ENCODE peak calls at places on chromosome 9, in four cellular contexts. One of them, this sample, is unnamed.

GRCh38 chr9:26261503-26262330 is 583.5 kb upstream of the TUSC1 start:
- DNase-seq in GM19239: no peak
- DNase-seq in AG09309: no peak
- DNase-seq in NCI-H226: peak
- DNase-seq in this sample: peak

GRCh38 chr9:123343428-123344272 is 12.3 kb upstream of the CRB2 start:
- DNase-seq in GM19239: no peak
- DNase-seq in AG09309: no peak
- DNase-seq in NCI-H226: no peak
- DNase-seq in this sample: no peak

GRCh38 chr9:128702445-128702948 is at the start of gene PKN3:
- DNase-seq in GM19239: peak
- DNase-seq in AG09309: no peak
- DNase-seq in NCI-H226: peak
- DNase-seq in this sample: peak

GRCh38 chr9:133162802-133163558 is 734 bp downstream of the GBGT1 start:
- DNase-seq in GM19239: no peak
- DNase-seq in AG09309: no peak
- DNase-seq in NCI-H226: no peak
- DNase-seq in this sample: no peak

GRCh38 chr9:94479757-94480156 is 75.1 kb upstream of the PCAT7 start:
- DNase-seq in GM19239: no peak
- DNase-seq in AG09309: no peak
- DNase-seq in NCI-H226: no peak
- DNase-seq in this sample: no peak

GRCh38 chr9:3467593-3468219 is 58.1 kb downstream of the RFX3 start:
- DNase-seq in GM19239: peak
- DNase-seq in AG09309: peak
- DNase-seq in NCI-H226: peak
- DNase-seq in this sample: peak

GRCh38 chr9:135506327-135507103 is 6.0 kb downstream of the MRPS2 start:
- DNase-seq in GM19239: no peak
- DNase-seq in AG09309: no peak
- DNase-seq in NCI-H226: peak
- DNase-seq in this sample: peak

GRCh38 chr9:92324451-92324850 is 699 bp downstream of the NOL8 start:
- DNase-seq in GM19239: no peak
- DNase-seq in AG09309: no peak
- DNase-seq in NCI-H226: no peak
- DNase-seq in this sample: no peak

GRCh38 chr9:120905794-120906248 is 20.8 kb downstream of the TRAF1 start:
- DNase-seq in GM19239: no peak
- DNase-seq in AG09309: no peak
- DNase-seq in NCI-H226: no peak
- DNase-seq in this sample: no peak

GRCh38 chr9:124481115-124481514 is 26.1 kb downstream of the NR5A1 start:
- DNase-seq in GM19239: no peak
- DNase-seq in AG09309: no peak
- DNase-seq in NCI-H226: no peak
- DNase-seq in this sample: no peak

GRCh38 chr9:71984388-71985069 is 73.1 kb downstream of the C9orf85 start:
- DNase-seq in GM19239: no peak
- DNase-seq in AG09309: peak
- DNase-seq in NCI-H226: no peak
- DNase-seq in this sample: peak

GRCh38 chr9:93060746-93061259 is 2.3 kb downstream of the SUSD3 start:
- DNase-seq in GM19239: no peak
- DNase-seq in AG09309: no peak
- DNase-seq in NCI-H226: peak
- DNase-seq in this sample: no peak

GRCh38 chr9:133533878-133534277 is 626 bp upstream of the ADAMTSL2 start:
- DNase-seq in GM19239: no peak
- DNase-seq in AG09309: no peak
- DNase-seq in NCI-H226: no peak
- DNase-seq in this sample: no peak

GRCh38 chr9:94639045-94639995 is at the start of gene FBP1:
- DNase-seq in GM19239: peak
- DNase-seq in AG09309: no peak
- DNase-seq in NCI-H226: no peak
- DNase-seq in this sample: no peak

GRCh38 chr9:122331523-122331927 is 39.3 kb upstream of the PTGS1 start:
- DNase-seq in GM19239: no peak
- DNase-seq in AG09309: no peak
- DNase-seq in NCI-H226: no peak
- DNase-seq in this sample: no peak

GRCh38 chr9:116368680-116369079 is 215.1 kb downstream of the PAPPA start:
- DNase-seq in GM19239: no peak
- DNase-seq in AG09309: no peak
- DNase-seq in NCI-H226: no peak
- DNase-seq in this sample: no peak

GRCh38 chr9:137720571-137721110 is 101.8 kb downstream of the EHMT1 start:
- DNase-seq in GM19239: no peak
- DNase-seq in AG09309: no peak
- DNase-seq in NCI-H226: no peak
- DNase-seq in this sample: peak

GRCh38 chr9:16676547-16676946 is 193.9 kb downstream of the BNC2 start:
- DNase-seq in GM19239: no peak
- DNase-seq in AG09309: no peak
- DNase-seq in NCI-H226: no peak
- DNase-seq in this sample: no peak

GRCh38 chr9:133696036-133696435 is 42.1 kb downstream of the SARDH start:
- DNase-seq in GM19239: no peak
- DNase-seq in AG09309: no peak
- DNase-seq in NCI-H226: no peak
- DNase-seq in this sample: no peak

GRCh38 chr9:71769175-71770165 is 1.2 kb upstream of the CEMIP2 start:
- DNase-seq in GM19239: no peak
- DNase-seq in AG09309: no peak
- DNase-seq in NCI-H226: no peak
- DNase-seq in this sample: peak

GRCh38 chr9:20872340-20872977 is 159.0 kb downstream of the HACD4 start:
- DNase-seq in GM19239: no peak
- DNase-seq in AG09309: peak
- DNase-seq in NCI-H226: no peak
- DNase-seq in this sample: peak

GRCh38 chr9:131386258-131386657 is 7.6 kb upstream of the PRRC2B start:
- DNase-seq in GM19239: no peak
- DNase-seq in AG09309: no peak
- DNase-seq in NCI-H226: no peak
- DNase-seq in this sample: no peak

GRCh38 chr9:133880136-133880535 is 112.0 kb downstream of the VAV2 start:
- DNase-seq in GM19239: no peak
- DNase-seq in AG09309: no peak
- DNase-seq in NCI-H226: no peak
- DNase-seq in this sample: no peak

GRCh38 chr9:124282442-124283231 is 24.9 kb downstream of the NEK6 start:
- DNase-seq in GM19239: no peak
- DNase-seq in AG09309: no peak
- DNase-seq in NCI-H226: peak
- DNase-seq in this sample: no peak

GRCh38 chr9:135349212-135349962 is 130.2 kb upstream of the PPP1R26 start:
- DNase-seq in GM19239: no peak
- DNase-seq in AG09309: no peak
- DNase-seq in NCI-H226: no peak
- DNase-seq in this sample: no peak

GRCh38 chr9:136656795-136657611 is 5.7 kb upstream of the EGFL7 start:
- DNase-seq in GM19239: no peak
- DNase-seq in AG09309: no peak
- DNase-seq in NCI-H226: no peak
- DNase-seq in this sample: no peak

GRCh38 chr9:127578952-127579853 is 32.9 kb upstream of the STXBP1 start:
- DNase-seq in GM19239: no peak
- DNase-seq in AG09309: peak
- DNase-seq in NCI-H226: peak
- DNase-seq in this sample: peak

GRCh38 chr9:32350682-32351081 is 33.8 kb upstream of the ACO1 start:
- DNase-seq in GM19239: no peak
- DNase-seq in AG09309: no peak
- DNase-seq in NCI-H226: no peak
- DNase-seq in this sample: peak

GRCh38 chr9:115158666-115159481 is 40.9 kb upstream of the TNC start:
- DNase-seq in GM19239: no peak
- DNase-seq in AG09309: peak
- DNase-seq in NCI-H226: peak
- DNase-seq in this sample: peak

This sample was measured in foreskin fibroblast.